ENCODE peak calls at places on chromosomes 5 and 9, in ten cellular contexts. One of them, this sample, is unnamed. For H3K4me1, the result is how much of the 10 kb centered on the place peaks cover.

GRCh38 chr9:113910036-113910639 is 34.0 kb downstream of the ZNF618 start:
- DNase-seq in endodermal cell: no peak
- DNase-seq in Peyer's patch: no peak
- DNase-seq in breast epithelium: no peak
- DNase-seq in Panc1: no peak
- DNase-seq in kidney: peak
- DNase-seq in HepG2: no peak
- DNase-seq in H9: peak
- DNase-seq in upper lobe of left lung: no peak
- DNase-seq in right cardiac atrium: no peak
- DNase-seq in this sample: no peak

GRCh38 chr9:121692606-121693505 is 41.4 kb downstream of the DAB2IP start:
- DNase-seq in endodermal cell: peak
- DNase-seq in Peyer's patch: no peak
- DNase-seq in breast epithelium: no peak
- DNase-seq in Panc1: no peak
- DNase-seq in kidney: peak
- DNase-seq in HepG2: peak
- DNase-seq in H9: peak
- DNase-seq in upper lobe of left lung: no peak
- DNase-seq in right cardiac atrium: no peak
- DNase-seq in this sample: no peak

GRCh38 chr5:138282918-138283742 is 8.7 kb upstream of the GFRA3 start:
- DNase-seq in endodermal cell: peak
- DNase-seq in Peyer's patch: no peak
- DNase-seq in breast epithelium: peak
- DNase-seq in Panc1: peak
- DNase-seq in kidney: no peak
- DNase-seq in HepG2: peak
- DNase-seq in H9: peak
- DNase-seq in upper lobe of left lung: no peak
- DNase-seq in right cardiac atrium: peak
- DNase-seq in this sample: no peak

GRCh38 chr5:59845733-59846132 is 47.8 kb downstream of the PDE4D start:
- DNase-seq in endodermal cell: no peak
- DNase-seq in Peyer's patch: no peak
- DNase-seq in breast epithelium: no peak
- DNase-seq in Panc1: no peak
- DNase-seq in kidney: no peak
- DNase-seq in HepG2: no peak
- DNase-seq in H9: no peak
- DNase-seq in upper lobe of left lung: no peak
- DNase-seq in right cardiac atrium: no peak
- DNase-seq in this sample: no peak

GRCh38 chr9:27078685-27079084 is 30.3 kb upstream of the TEK start:
- DNase-seq in endodermal cell: no peak
- DNase-seq in Peyer's patch: no peak
- DNase-seq in breast epithelium: no peak
- DNase-seq in Panc1: no peak
- DNase-seq in kidney: no peak
- DNase-seq in HepG2: no peak
- DNase-seq in H9: no peak
- DNase-seq in upper lobe of left lung: no peak
- DNase-seq in right cardiac atrium: no peak
- DNase-seq in this sample: no peak

GRCh38 chr5:144361406-144361805 is 190.7 kb downstream of the KCTD16 start:
- DNase-seq in endodermal cell: no peak
- DNase-seq in Peyer's patch: no peak
- DNase-seq in breast epithelium: no peak
- DNase-seq in Panc1: no peak
- DNase-seq in kidney: no peak
- DNase-seq in HepG2: no peak
- DNase-seq in H9: no peak
- DNase-seq in upper lobe of left lung: no peak
- DNase-seq in right cardiac atrium: no peak
- DNase-seq in this sample: no peak

GRCh38 chr5:33558489-33558888 is 117.7 kb downstream of the TARS1 start:
- DNase-seq in endodermal cell: no peak
- DNase-seq in Peyer's patch: no peak
- DNase-seq in breast epithelium: no peak
- DNase-seq in Panc1: no peak
- DNase-seq in kidney: no peak
- DNase-seq in HepG2: no peak
- DNase-seq in H9: no peak
- DNase-seq in upper lobe of left lung: no peak
- DNase-seq in right cardiac atrium: no peak
- DNase-seq in this sample: no peak

GRCh38 chr5:142012186-142012785 is 541 bp downstream of the GNPDA1 start:
- DNase-seq in endodermal cell: peak
- DNase-seq in Peyer's patch: peak
- DNase-seq in breast epithelium: no peak
- DNase-seq in Panc1: no peak
- DNase-seq in kidney: peak
- DNase-seq in HepG2: peak
- DNase-seq in H9: peak
- DNase-seq in upper lobe of left lung: peak
- DNase-seq in right cardiac atrium: peak
- DNase-seq in this sample: peak

GRCh38 chr9:133137451-133138231 is 16.6 kb upstream of the RALGDS start:
- DNase-seq in endodermal cell: no peak
- DNase-seq in Peyer's patch: no peak
- DNase-seq in breast epithelium: no peak
- DNase-seq in Panc1: no peak
- DNase-seq in kidney: peak
- DNase-seq in HepG2: no peak
- DNase-seq in H9: no peak
- DNase-seq in upper lobe of left lung: peak
- DNase-seq in right cardiac atrium: peak
- DNase-seq in this sample: peak
- H3K27ac ChIP-seq in endodermal cell: no peak
- H3K27ac ChIP-seq in Peyer's patch: peak
- H3K27ac ChIP-seq in breast epithelium: peak
- H3K27ac ChIP-seq in Panc1: peak
- H3K27ac ChIP-seq in kidney: no peak
- H3K27ac ChIP-seq in HepG2: no peak
- H3K27ac ChIP-seq in H9: no peak
- H3K27ac ChIP-seq in upper lobe of left lung: peak
- H3K27ac ChIP-seq in right cardiac atrium: peak
- H3K27ac ChIP-seq in this sample: peak

DNA sequence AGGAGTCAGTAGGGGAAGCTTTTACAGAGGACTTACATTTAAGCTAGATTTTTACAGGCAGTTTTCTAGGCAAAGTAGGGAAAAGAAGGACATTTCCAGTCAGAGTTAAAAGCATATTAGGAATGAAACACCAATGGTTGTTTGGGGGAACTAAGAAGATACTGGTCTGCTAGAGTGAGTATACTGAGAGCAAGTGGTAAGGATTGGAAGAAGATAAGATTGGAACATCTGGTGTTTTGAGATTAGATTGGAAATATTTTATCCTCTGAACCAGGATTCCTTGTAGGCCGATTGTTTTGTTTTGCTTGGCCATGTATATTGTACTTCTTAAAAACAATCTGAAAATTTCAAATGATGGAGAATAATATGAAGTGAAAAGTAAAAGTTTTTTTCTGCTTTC is 7.7 kb downstream of the FBXO38 start:
- DNase-seq in endodermal cell: no peak
- DNase-seq in Peyer's patch: no peak
- DNase-seq in breast epithelium: no peak
- DNase-seq in Panc1: no peak
- DNase-seq in kidney: no peak
- DNase-seq in HepG2: no peak
- DNase-seq in H9: no peak
- DNase-seq in upper lobe of left lung: no peak
- DNase-seq in right cardiac atrium: no peak
- DNase-seq in this sample: no peak
- H3K4me1 ChIP-seq in endodermal cell: under half
- H3K4me1 ChIP-seq in Peyer's patch: under half
- H3K4me1 ChIP-seq in breast epithelium: under half
- H3K4me1 ChIP-seq in Panc1: under half
- H3K4me1 ChIP-seq in kidney: under half
- H3K4me1 ChIP-seq in HepG2: half or more
- H3K4me1 ChIP-seq in H9: under half
- H3K4me1 ChIP-seq in upper lobe of left lung: under half
- H3K4me1 ChIP-seq in right cardiac atrium: under half
- H3K4me1 ChIP-seq in this sample: under half

GRCh38 chr5:160262665-160263064 is 33.4 kb downstream of the FABP6 start:
- DNase-seq in endodermal cell: no peak
- DNase-seq in Peyer's patch: no peak
- DNase-seq in breast epithelium: no peak
- DNase-seq in Panc1: no peak
- DNase-seq in kidney: no peak
- DNase-seq in HepG2: no peak
- DNase-seq in H9: no peak
- DNase-seq in upper lobe of left lung: no peak
- DNase-seq in right cardiac atrium: peak
- DNase-seq in this sample: no peak

GRCh38 chr5:160260006-160260775 is 30.9 kb downstream of the FABP6 start:
- DNase-seq in endodermal cell: no peak
- DNase-seq in Peyer's patch: no peak
- DNase-seq in breast epithelium: no peak
- DNase-seq in Panc1: no peak
- DNase-seq in kidney: no peak
- DNase-seq in HepG2: no peak
- DNase-seq in H9: no peak
- DNase-seq in upper lobe of left lung: no peak
- DNase-seq in right cardiac atrium: no peak
- DNase-seq in this sample: no peak

GRCh38 chr5:160263326-160263850 is 34.1 kb downstream of the FABP6 start:
- DNase-seq in endodermal cell: no peak
- DNase-seq in Peyer's patch: no peak
- DNase-seq in breast epithelium: no peak
- DNase-seq in Panc1: no peak
- DNase-seq in kidney: no peak
- DNase-seq in HepG2: no peak
- DNase-seq in H9: no peak
- DNase-seq in upper lobe of left lung: no peak
- DNase-seq in right cardiac atrium: no peak
- DNase-seq in this sample: no peak

GRCh38 chr5:160260881-160261815 is 31.8 kb downstream of the FABP6 start:
- DNase-seq in endodermal cell: peak
- DNase-seq in Peyer's patch: no peak
- DNase-seq in breast epithelium: no peak
- DNase-seq in Panc1: no peak
- DNase-seq in kidney: peak
- DNase-seq in HepG2: peak
- DNase-seq in H9: no peak
- DNase-seq in upper lobe of left lung: no peak
- DNase-seq in right cardiac atrium: peak
- DNase-seq in this sample: no peak

GRCh38 chr5:160262151-160262550 is 32.8 kb downstream of the FABP6 start:
- DNase-seq in endodermal cell: peak
- DNase-seq in Peyer's patch: no peak
- DNase-seq in breast epithelium: no peak
- DNase-seq in Panc1: no peak
- DNase-seq in kidney: no peak
- DNase-seq in HepG2: peak
- DNase-seq in H9: no peak
- DNase-seq in upper lobe of left lung: no peak
- DNase-seq in right cardiac atrium: no peak
- DNase-seq in this sample: no peak
- H3K27ac ChIP-seq in endodermal cell: peak
- H3K27ac ChIP-seq in Peyer's patch: no peak
- H3K27ac ChIP-seq in breast epithelium: no peak
- H3K27ac ChIP-seq in Panc1: no peak
- H3K27ac ChIP-seq in kidney: no peak
- H3K27ac ChIP-seq in HepG2: no peak
- H3K27ac ChIP-seq in H9: no peak
- H3K27ac ChIP-seq in upper lobe of left lung: no peak
- H3K27ac ChIP-seq in right cardiac atrium: no peak
- H3K27ac ChIP-seq in this sample: no peak

GRCh38 chr9:137223078-137224040 is 1.3 kb upstream of the RNF208 start:
- DNase-seq in endodermal cell: peak
- DNase-seq in Peyer's patch: peak
- DNase-seq in breast epithelium: peak
- DNase-seq in Panc1: peak
- DNase-seq in kidney: peak
- DNase-seq in HepG2: peak
- DNase-seq in H9: peak
- DNase-seq in upper lobe of left lung: peak
- DNase-seq in right cardiac atrium: peak
- DNase-seq in this sample: peak

GRCh38 chr9:137221095-137221374 is 1.0 kb downstream of the RNF208 start:
- DNase-seq in endodermal cell: no peak
- DNase-seq in Peyer's patch: no peak
- DNase-seq in breast epithelium: no peak
- DNase-seq in Panc1: no peak
- DNase-seq in kidney: no peak
- DNase-seq in HepG2: no peak
- DNase-seq in H9: no peak
- DNase-seq in upper lobe of left lung: peak
- DNase-seq in right cardiac atrium: no peak
- DNase-seq in this sample: no peak

GRCh38 chr9:137219757-137220316 is 2.2 kb downstream of the RNF208 start:
- DNase-seq in endodermal cell: no peak
- DNase-seq in Peyer's patch: no peak
- DNase-seq in breast epithelium: no peak
- DNase-seq in Panc1: no peak
- DNase-seq in kidney: no peak
- DNase-seq in HepG2: no peak
- DNase-seq in H9: no peak
- DNase-seq in upper lobe of left lung: peak
- DNase-seq in right cardiac atrium: no peak
- DNase-seq in this sample: no peak

GRCh38 chr9:137220317-137221094 is 1.5 kb downstream of the RNF208 start:
- DNase-seq in endodermal cell: no peak
- DNase-seq in Peyer's patch: no peak
- DNase-seq in breast epithelium: no peak
- DNase-seq in Panc1: no peak
- DNase-seq in kidney: no peak
- DNase-seq in HepG2: no peak
- DNase-seq in H9: no peak
- DNase-seq in upper lobe of left lung: peak
- DNase-seq in right cardiac atrium: no peak
- DNase-seq in this sample: no peak

DNA sequence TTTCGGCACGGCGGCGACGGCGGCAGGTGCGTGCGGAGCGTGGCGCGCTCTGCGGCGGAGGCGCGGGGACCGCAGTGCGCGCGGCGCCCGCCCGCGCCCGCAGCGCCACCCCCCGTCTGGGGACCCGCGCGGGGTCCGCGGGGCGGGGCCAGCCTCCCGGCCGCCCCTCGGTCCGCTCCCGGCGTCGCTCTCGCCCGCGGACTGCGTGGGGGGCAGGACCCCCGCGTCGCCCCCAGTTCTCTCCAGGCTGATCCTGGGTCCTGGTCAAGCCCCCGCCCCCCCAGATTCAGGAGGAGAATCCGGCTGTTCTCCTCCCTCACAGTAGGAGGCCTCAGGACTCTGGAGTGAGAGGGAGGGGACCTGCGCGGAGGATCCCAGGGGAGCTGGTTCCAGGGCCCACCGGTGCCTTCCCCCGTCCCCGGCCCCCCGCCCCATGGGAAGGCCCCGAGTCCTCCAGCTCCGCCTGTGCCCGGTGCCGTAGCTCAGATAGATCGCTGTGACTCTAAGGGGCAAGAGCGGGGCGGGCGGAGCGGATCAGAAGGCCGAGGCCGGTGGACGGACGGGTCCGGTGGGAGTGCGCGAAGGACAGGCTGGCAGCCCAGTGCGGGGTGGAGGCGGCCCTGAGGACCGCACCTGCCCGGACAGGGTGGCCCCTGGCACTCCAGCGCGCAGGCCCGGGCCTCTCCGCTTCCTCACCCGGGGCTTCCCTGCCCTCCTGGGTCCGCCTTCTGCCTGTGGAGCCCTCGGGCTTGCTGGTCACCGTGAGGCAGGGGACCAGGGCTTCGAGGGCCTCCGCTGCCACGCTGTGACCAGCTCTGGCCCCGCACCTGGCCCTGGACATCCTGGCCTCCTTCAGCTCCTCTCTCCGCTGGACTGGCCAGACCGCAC is at the start of gene RNF208:
- DNase-seq in endodermal cell: peak
- DNase-seq in Peyer's patch: no peak
- DNase-seq in breast epithelium: no peak
- DNase-seq in Panc1: no peak
- DNase-seq in kidney: no peak
- DNase-seq in HepG2: no peak
- DNase-seq in H9: peak
- DNase-seq in upper lobe of left lung: peak
- DNase-seq in right cardiac atrium: no peak
- DNase-seq in this sample: no peak
- H3K4me1 ChIP-seq in endodermal cell: under half
- H3K4me1 ChIP-seq in Peyer's patch: under half
- H3K4me1 ChIP-seq in breast epithelium: under half
- H3K4me1 ChIP-seq in Panc1: under half
- H3K4me1 ChIP-seq in kidney: under half
- H3K4me1 ChIP-seq in HepG2: half or more
- H3K4me1 ChIP-seq in H9: under half
- H3K4me1 ChIP-seq in upper lobe of left lung: half or more
- H3K4me1 ChIP-seq in right cardiac atrium: under half
- H3K4me1 ChIP-seq in this sample: half or more

This sample was measured in suprapubic skin.